ENCODE peak calls at places on chromosomes 4 and X, in four cellular contexts. U is WTC11, B is SK-N-SH, M is K562. T is an unnamed sample.
A peak's percentile ranks its signal among the peaks of the same experiment; 100 is the strongest.

GRCh38 chr4:4840351-4840750 is 19.1 kb upstream of the MSX1 start:
- DNase-seq in B (no peak), U (no peak), M (no peak), T (no peak)

GRCh38 chrX:26788402-26788998 is 572.5 kb downstream of the MAGEB5 start:
- DNase-seq in U (no peak), B (no peak), M (no peak), T (no peak)

GRCh38 chr4:36640876-36641275 is 359.5 kb downstream of the DTHD1 start:
- DNase-seq in B (no peak), U (no peak), M (no peak), T (no peak)

GRCh38 chrX:18899796-18900380 is 84.0 kb downstream of the PHKA2 start:
- DNase-seq in B (peak; percentile 87), U (peak; percentile 34), M (no peak), T (no peak)

GRCh38 chr4:107718351-107718965 is 1.6 kb downstream of the PAPSS1 start:
- DNase-seq in M (no peak), B (no peak), U (no peak), T (no peak)

GRCh38 chrX:18377802-18378201 is 23.3 kb upstream of the SCML2 start:
- DNase-seq in B (peak; percentile 46), M (peak; percentile 24), U (peak; percentile 37), T (peak; percentile 11)

GRCh38 chrX:129115104-129115503 is 408.2 kb downstream of the SMARCA1 start:
- DNase-seq in M (peak; percentile 52), B (peak; percentile 47), U (peak; percentile 60), T (peak; percentile 45)

GRCh38 chrX:119735467-119735866 is 22.9 kb upstream of the SOWAHD start:
- DNase-seq in B (peak; percentile 40), M (no peak), U (no peak), T (no peak)

GRCh38 chr4:5037553-5038551 is 13.4 kb upstream of the STK32B start:
- DNase-seq in U (no peak), B (no peak), M (peak; percentile 26), T (peak; percentile 38)

GRCh38 chr4:151012836-151013235 is 2.2 kb downstream of the LRBA start:
- DNase-seq in M (no peak), B (no peak), U (no peak), T (no peak)

GRCh38 chr4:62431513-62431912 is 1231.4 kb downstream of the ADGRL3 start:
- DNase-seq in U (no peak), M (no peak), B (no peak), T (no peak)

GRCh38 chr4:5544762-5545161 is 163.6 kb downstream of the EVC2 start:
- DNase-seq in M (no peak), B (no peak), U (no peak), T (no peak)

GRCh38 chr4:22670953-22671352 is 21.8 kb upstream of the GBA3 start:
- DNase-seq in B (no peak), M (no peak), U (no peak), T (no peak)
- TF ChIP-seq FOXJ3 in B (no peak), M (no peak), U (no peak), T (no peak)

DNA sequence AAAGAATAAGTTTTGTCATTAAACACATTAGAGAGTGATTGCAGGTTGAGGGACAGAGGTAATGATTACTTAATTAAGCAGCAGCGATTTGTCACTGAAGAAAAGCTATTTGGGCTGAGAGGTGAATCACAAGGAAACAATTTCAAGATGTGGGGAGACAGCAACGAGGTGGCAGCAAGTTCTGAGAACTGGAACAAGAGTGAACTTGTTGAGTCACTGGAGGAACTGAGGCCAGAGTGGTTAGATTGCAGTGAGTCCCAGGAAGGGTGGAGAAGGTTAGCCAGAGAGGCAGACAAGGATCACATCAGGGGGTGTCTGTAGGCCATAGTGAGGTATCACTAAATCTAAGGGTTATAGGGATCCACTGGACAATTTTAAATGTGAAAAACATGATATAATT is 57.9 kb upstream of the TMPRSS11A start:
- DNase-seq in B (no peak), U (no peak), M (no peak), T (no peak)
- TF ChIP-seq FOXJ3 in B (no peak), U (no peak), M (no peak), T (no peak)

GRCh38 chr4:106583567-106583966 is 215.0 kb upstream of the GIMD1 start:
- DNase-seq in M (no peak), B (no peak), U (no peak), T (no peak)
- TF ChIP-seq FOXJ3 in M (no peak), B (no peak), U (no peak), T (no peak)

GRCh38 chr4:30605616-30606015 is 114.6 kb upstream of the PCDH7 start:
- DNase-seq in B (no peak), M (no peak), U (no peak), T (no peak)

GRCh38 chr4:30600246-30600645 is 119.9 kb upstream of the PCDH7 start:
- DNase-seq in B (no peak), M (no peak), U (no peak), T (no peak)
- TF ChIP-seq FOXJ3 in B (no peak), M (no peak), U (no peak), T (no peak)

GRCh38 chr4:89024051-89024675 is 32.8 kb downstream of the FAM13A start:
- DNase-seq in B (peak; percentile 62), U (no peak), M (peak; percentile 60), T (peak; percentile 77)
- TF ChIP-seq FOXJ3 in B (no peak), U (no peak), M (no peak), T (no peak)

GRCh38 chr4:25092139-25092538 is 61.4 kb upstream of the LGI2 start:
- DNase-seq in U (no peak), B (no peak), M (no peak), T (no peak)

GRCh38 chr4:25090516-25090915 is 59.8 kb upstream of the LGI2 start:
- DNase-seq in M (no peak), U (no peak), B (no peak), T (no peak)

GRCh38 chr4:25085621-25086020 is 54.9 kb upstream of the LGI2 start:
- DNase-seq in M (no peak), U (no peak), B (no peak), T (no peak)

GRCh38 chr4:25089058-25089763 is 58.5 kb upstream of the LGI2 start:
- DNase-seq in B (no peak), M (peak; percentile 36), U (no peak), T (no peak)

GRCh38 chr4:25088342-25088952 is 57.7 kb upstream of the LGI2 start:
- DNase-seq in M (peak; percentile 53), U (no peak), B (peak; percentile 47), T (no peak)
- TF ChIP-seq FOXJ3 in M (no peak), U (no peak), B (no peak), T (no peak)

GRCh38 chr4:139660518-139661149 is 5.0 kb upstream of the MGST2 start:
- DNase-seq in M (no peak), B (no peak), U (no peak), T (peak; percentile 89)

GRCh38 chr4:139659735-139660424 is 5.7 kb upstream of the MGST2 start:
- DNase-seq in U (no peak), M (no peak), B (no peak), T (no peak)

GRCh38 chr4:139656614-139657486 is 8.8 kb upstream of the MGST2 start:
- DNase-seq in U (peak; percentile 57), M (peak; percentile 77), B (peak; percentile 74), T (peak; percentile 76)

GRCh38 chr4:139658983-139659382 is 6.6 kb upstream of the MGST2 start:
- DNase-seq in B (no peak), M (no peak), U (no peak), T (no peak)

DNA sequence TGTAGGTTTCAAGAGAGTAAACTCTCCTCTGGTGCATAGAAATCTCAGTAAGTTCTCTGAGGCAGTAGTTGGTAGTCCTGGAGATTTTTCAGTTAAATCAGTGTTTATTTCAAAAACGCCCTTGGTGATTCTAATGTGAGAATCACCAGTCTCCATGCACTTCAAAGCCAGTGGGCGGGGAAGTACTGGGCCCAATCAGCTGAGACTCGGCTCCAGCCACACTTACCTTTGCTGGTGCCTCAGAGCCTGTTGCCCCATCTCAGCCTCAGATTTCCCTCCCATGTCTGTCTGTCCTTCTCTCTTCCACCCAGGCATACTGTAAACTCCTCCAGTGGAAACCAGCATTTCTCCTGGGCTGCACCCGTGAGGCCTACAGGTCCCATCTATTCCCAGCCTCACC is 7.4 kb upstream of the MGST2 start:
- DNase-seq in U (no peak), M (no peak), B (no peak), T (peak; percentile 64)
- TF ChIP-seq FOXJ3 in U (no peak), M (no peak), B (no peak), T (no peak)

DNA sequence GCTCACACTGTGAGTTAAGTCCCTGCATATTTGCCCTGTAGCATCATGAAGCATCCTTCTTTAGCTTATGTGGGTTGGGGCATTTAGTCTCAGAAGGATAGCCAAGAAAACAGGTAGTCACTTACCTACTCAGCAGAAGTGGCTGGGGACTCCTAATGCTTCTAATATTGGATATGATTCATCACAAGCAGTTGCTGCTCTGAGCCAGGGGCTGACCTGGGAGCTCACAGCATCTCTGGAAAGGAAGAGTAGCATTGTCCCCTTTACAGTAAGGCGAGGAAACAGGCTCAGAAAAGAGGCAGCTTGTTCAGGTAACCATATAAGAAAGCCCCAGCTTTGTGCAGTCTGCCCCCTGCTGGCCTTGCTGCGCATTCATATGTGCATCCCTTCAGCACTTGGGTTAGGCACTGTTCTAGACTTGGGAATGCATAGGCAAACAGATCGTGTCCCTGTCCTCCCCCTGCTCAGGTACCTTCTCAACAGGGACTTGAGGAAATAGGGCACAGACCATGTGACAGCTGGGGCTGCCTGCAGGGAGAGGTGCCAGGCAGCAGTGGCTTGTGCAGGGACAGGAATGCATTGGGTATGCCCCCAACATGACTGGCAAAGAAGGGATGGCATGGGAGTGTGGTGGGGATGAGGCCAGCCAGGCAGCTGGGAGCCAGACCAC is 35.7 kb upstream of the TBC1D14 start:
- DNase-seq in U (peak; percentile 81), B (peak; percentile 63), M (peak; percentile 64), T (peak; percentile 41)
- TF ChIP-seq FOXJ3 in U (no peak), B (no peak), M (no peak), T (no peak)